ENCODE peak calls at places on chromosome 7, in six cellular contexts. W is HAP-1, M is cardiac muscle cell, Y is neural progenitor cell, I is esophagus squamous epithelium, G is lower lobe of right lung. R is an unnamed sample. For H3K4me1, the result is how much of the 10 kb centered on the place peaks cover.

GRCh38 chr7:80528689-80529088 is 16.8 kb upstream of the GNAT3 start:
- DNase-seq in M (no peak), W (no peak), Y (no peak), I (no peak), G (no peak), R (no peak)

GRCh38 chr7:92835140-92835850 is 1.1 kb downstream of the CDK6 start:
- DNase-seq in I (no peak), W (peak), G (peak), M (peak), Y (peak), R (peak)

GRCh38 chr7:91653257-91653656 is 227.2 kb downstream of the MTERF1 start:
- DNase-seq in Y (no peak), G (no peak), I (no peak), W (no peak), M (peak), R (no peak)

GRCh38 chr7:132270517-132270916 is 305.8 kb downstream of the PLXNA4 start:
- DNase-seq in W (no peak), G (no peak), M (peak), Y (peak), I (no peak), R (no peak)

GRCh38 chr7:644381-645305 is 81.9 kb upstream of the DNAAF5 start:
- DNase-seq in G (no peak), M (peak), I (no peak), W (no peak), Y (no peak), R (no peak)

GRCh38 chr7:37421820-37422219 is 26.8 kb downstream of the ELMO1 start:
- DNase-seq in G (no peak), I (no peak), Y (no peak), M (peak), W (no peak), R (no peak)

GRCh38 chr7:77727527-77727926 is 31.3 kb downstream of the RSBN1L start:
- DNase-seq in Y (no peak), W (no peak), G (no peak), M (no peak), I (no peak), R (no peak)

GRCh38 chr7:12770227-12770975 is 83.0 kb downstream of the ARL4A start:
- DNase-seq in G (no peak), W (peak), Y (no peak), I (no peak), M (peak), R (no peak)

GRCh38 chr7:26420600-26420999 is 128.9 kb downstream of the SNX10 start:
- DNase-seq in M (no peak), G (no peak), I (no peak), W (no peak), Y (peak), R (no peak)

GRCh38 chr7:139720705-139721231 is 57.0 kb downstream of the HIPK2 start:
- DNase-seq in I (no peak), W (no peak), M (no peak), Y (no peak), G (no peak), R (peak)

GRCh38 chr7:45192546-45193177 is 35.1 kb downstream of the RAMP3 start:
- DNase-seq in I (no peak), Y (no peak), G (no peak), W (no peak), M (no peak), R (no peak)

GRCh38 chr7:80902035-80902434 is 16.8 kb downstream of the SEMA3C start:
- DNase-seq in W (no peak), G (no peak), Y (no peak), M (no peak), I (no peak), R (no peak)

GRCh38 chr7:117157121-117157870 is 165.6 kb downstream of the WNT2 start:
- DNase-seq in W (no peak), M (peak), I (no peak), Y (no peak), G (peak), R (peak)

GRCh38 chr7:98771519-98772241 is 98.1 kb downstream of the TMEM130 start:
- DNase-seq in G (no peak), Y (peak), M (peak), I (no peak), W (peak), R (no peak)

GRCh38 chr7:41733063-41733398 is 30.1 kb upstream of the INHBA start:
- DNase-seq in Y (no peak), M (no peak), W (no peak), I (no peak), G (no peak), R (no peak)

GRCh38 chr7:44581426-44581906 is 565 bp downstream of the TMED4 start:
- DNase-seq in W (no peak), G (no peak), I (no peak), M (peak), Y (no peak), R (peak)

GRCh38 chr7:47283497-47284131 is 298.3 kb downstream of the TNS3 start:
- DNase-seq in I (no peak), M (no peak), G (no peak), W (no peak), Y (no peak), R (no peak)

GRCh38 chr7:1569016-1569415 is 816 bp downstream of the PSMG3 start:
- DNase-seq in I (no peak), Y (no peak), M (peak), G (no peak), W (no peak), R (peak)

GRCh38 chr7:118586248-118586647 is 361.7 kb downstream of the ANKRD7 start:
- DNase-seq in G (no peak), M (no peak), Y (no peak), W (no peak), I (no peak), R (no peak)

GRCh38 chr7:131625817-131626372 is 69.5 kb upstream of the PODXL start:
- DNase-seq in I (no peak), Y (peak), W (no peak), G (no peak), M (peak), R (peak)

GRCh38 chr7:158816995-158817394 is 12.3 kb downstream of the ESYT2 start:
- DNase-seq in W (no peak), M (no peak), G (peak), I (no peak), Y (no peak), R (no peak)
- H3K4me1 ChIP-seq in W (under half), M (under half), G (half or more), I (half or more), Y (under half), R (under half)

GRCh38 chr7:23346316-23346715 is 47.2 kb downstream of the MALSU1 start:
- DNase-seq in I (no peak), G (no peak), Y (no peak), M (no peak), W (no peak), R (no peak)
- H3K4me1 ChIP-seq in I (under half), G (under half), Y (under half), M (under half), W (under half), R (under half)

GRCh38 chr7:150999497-151000225 is 8.8 kb downstream of the NOS3 start:
- DNase-seq in Y (no peak), W (no peak), I (no peak), M (no peak), G (no peak), R (no peak)

GRCh38 chr7:150997075-150997511 is 6.3 kb downstream of the NOS3 start:
- DNase-seq in I (no peak), M (no peak), Y (no peak), W (no peak), G (no peak), R (peak)

GRCh38 chr7:150999001-150999400 is 8.2 kb downstream of the NOS3 start:
- DNase-seq in Y (no peak), W (no peak), G (no peak), M (no peak), I (no peak), R (peak)

GRCh38 chr7:150997817-150998216 is 7.0 kb downstream of the NOS3 start:
- DNase-seq in G (no peak), I (no peak), W (no peak), Y (no peak), M (no peak), R (no peak)

DNA sequence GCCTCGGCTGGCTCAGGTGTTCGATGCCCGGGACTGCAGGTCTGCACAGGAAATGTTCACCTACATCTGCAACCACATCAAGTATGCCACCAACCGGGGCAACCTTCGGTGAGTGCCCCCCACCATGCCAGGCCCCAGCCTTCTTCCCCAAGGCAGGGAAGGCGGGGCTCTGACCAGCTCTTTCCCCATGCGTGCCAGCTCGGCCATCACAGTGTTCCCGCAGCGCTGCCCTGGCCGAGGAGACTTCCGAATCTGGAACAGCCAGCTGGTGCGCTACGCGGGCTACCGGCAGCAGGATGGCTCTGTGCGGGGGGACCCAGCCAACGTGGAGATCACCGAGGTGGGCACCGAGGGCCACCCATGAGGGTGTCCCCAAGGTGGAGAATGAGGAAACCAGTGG is 7.5 kb downstream of the NOS3 start:
- DNase-seq in W (no peak), M (no peak), I (no peak), Y (no peak), G (no peak), R (peak)
- H3K4me1 ChIP-seq in W (under half), M (under half), I (under half), Y (under half), G (under half), R (under half)

DNA sequence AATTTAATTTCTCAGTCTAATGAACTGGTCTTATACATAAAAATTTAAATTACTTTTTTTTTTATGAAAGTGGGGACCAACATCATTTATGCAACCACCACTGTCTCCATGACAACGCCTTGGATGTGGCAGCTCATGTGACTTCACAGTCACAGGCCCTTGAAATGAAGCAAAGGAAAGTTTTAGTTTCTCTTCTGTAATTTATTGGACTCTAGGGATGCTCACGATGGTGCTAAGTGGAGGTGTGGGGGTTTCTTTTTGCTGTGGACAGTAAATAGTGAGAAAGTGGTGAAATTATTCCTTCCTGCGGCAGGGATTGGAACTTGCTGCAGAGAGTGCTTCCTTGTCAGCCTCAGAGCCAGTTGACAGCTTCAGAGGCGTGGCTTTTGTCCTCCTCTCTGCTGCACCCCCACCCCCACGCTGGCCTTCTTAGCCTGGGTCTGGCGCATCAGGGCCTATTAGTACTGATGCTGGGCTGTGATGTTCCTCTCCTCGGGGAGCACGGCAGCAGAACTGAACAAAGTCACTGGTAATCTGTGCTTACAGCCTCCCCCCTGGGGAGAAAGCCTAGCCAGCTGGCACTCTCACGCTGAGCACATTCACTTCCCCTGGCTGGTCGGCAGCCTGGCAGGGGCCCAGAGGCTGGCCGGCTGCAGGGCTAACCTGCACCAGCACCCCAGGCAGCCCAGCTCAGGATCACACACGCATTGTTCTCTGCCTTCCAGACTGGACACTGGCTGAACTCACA is 517.5 kb upstream of the GALNT17 start:
- DNase-seq in I (no peak), M (peak), W (no peak), G (no peak), Y (peak), R (peak)
- H3K4me1 ChIP-seq in I (under half), M (under half), W (under half), G (under half), Y (under half), R (under half)

GRCh38 chr7:137984181-137985041 is 17.5 kb downstream of the CREB3L2 start:
- DNase-seq in W (no peak), Y (no peak), G (no peak), I (no peak), M (no peak), R (no peak)
- H3K4me1 ChIP-seq in W (under half), Y (under half), G (half or more), I (under half), M (under half), R (under half)

GRCh38 chr7:22435720-22436119 is 64.3 kb downstream of the STEAP1B start:
- DNase-seq in M (no peak), W (no peak), I (no peak), Y (no peak), G (no peak), R (no peak)

GRCh38 chr7:22438994-22439393 is 61.0 kb downstream of the STEAP1B start:
- DNase-seq in M (no peak), W (no peak), I (no peak), Y (no peak), G (no peak), R (no peak)

GRCh38 chr7:22432203-22432718 is 67.7 kb downstream of the STEAP1B start:
- DNase-seq in I (no peak), G (no peak), M (no peak), W (no peak), Y (no peak), R (no peak)

GRCh38 chr7:22433710-22434460 is 66.1 kb downstream of the STEAP1B start:
- DNase-seq in Y (peak), M (peak), W (no peak), G (no peak), I (no peak), R (peak)

DNA sequence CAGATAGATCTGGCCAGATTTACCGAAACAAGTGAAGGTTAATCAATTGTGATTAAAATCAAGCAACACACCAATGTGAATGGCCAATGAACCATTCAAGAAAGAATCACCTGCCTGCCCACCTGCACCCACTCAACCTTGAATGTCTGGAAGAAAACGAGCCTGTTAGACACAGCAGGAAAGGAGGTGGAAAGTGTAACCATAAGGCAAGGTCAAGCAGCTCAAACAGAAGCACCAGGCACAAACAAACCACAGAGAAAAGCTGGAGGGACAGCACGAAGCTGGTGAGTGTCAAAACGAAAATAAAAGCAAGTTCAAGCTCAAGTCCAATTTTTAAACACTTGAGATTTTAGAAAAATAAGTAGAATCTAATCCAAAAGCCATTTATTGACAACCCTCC is 64.9 kb downstream of the STEAP1B start:
- DNase-seq in W (no peak), G (no peak), M (no peak), I (no peak), Y (no peak), R (no peak)
- H3K4me1 ChIP-seq in W (under half), G (under half), M (under half), I (under half), Y (under half), R (under half)

GRCh38 chr7:151429555-151430331 is 10.2 kb downstream of the CRYGN start:
- DNase-seq in I (no peak), Y (no peak), G (no peak), M (peak), W (no peak), R (no peak)

GRCh38 chr7:151431281-151431767 is 8.6 kb downstream of the CRYGN start:
- DNase-seq in I (no peak), W (no peak), Y (no peak), G (no peak), M (no peak), R (no peak)

GRCh38 chr7:151431768-151432311 is 8.1 kb downstream of the CRYGN start:
- DNase-seq in Y (no peak), I (no peak), G (no peak), W (no peak), M (no peak), R (no peak)

GRCh38 chr7:151429232-151429554 is 10.7 kb downstream of the CRYGN start:
- DNase-seq in W (no peak), Y (no peak), M (no peak), G (no peak), I (no peak), R (no peak)

DNA sequence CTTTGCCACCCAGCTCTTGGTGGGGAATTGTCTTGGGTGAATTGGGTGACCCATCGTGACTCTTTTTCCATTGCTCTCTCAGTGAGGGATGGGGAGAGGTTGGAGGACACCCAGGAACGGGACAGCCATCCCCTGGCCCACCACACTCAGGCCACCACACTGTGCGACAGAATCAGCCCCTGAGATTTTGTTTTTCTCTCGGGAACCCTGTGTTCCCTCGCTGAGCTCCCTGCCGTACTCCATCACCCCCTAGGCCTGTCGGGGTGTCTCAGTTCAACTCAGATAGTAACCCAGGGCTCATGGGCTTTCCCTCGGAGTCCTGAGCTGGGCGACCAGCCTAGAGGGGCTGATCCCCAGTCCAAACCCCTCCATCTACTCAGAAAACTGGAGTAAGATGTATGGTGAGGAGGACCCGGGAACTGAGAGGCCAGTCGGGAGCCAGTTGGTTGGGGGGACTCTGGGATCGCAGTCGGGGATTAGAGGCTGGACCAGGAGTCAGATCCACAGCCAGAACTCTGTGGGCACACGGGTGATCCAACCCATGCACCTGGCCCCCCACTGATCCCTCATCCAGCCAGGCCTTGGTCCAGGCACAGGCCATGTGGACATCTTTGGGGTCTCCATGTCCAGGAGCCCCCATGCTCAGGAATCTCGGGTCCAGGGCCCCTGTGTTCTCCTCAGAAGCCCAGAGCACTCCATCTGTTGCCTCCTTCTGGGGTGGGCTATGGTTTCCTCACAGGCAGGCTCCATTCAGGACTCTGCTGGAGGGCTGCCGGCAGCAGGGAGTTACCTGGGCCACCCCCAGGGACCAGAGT is 9.3 kb downstream of the CRYGN start:
- DNase-seq in Y (no peak), M (no peak), W (no peak), G (no peak), I (no peak), R (no peak)
- H3K4me1 ChIP-seq in Y (under half), M (under half), W (under half), G (under half), I (under half), R (under half)

R was measured in right cardiac atrium.